ENCODE peak calls at places on chromosomes 6 and 20, in ten cellular contexts. G, M, W, L, P, Q, X, N, I and J are unnamed samples.

GRCh38 chr6:16739329-16739801 is 21.9 kb downstream of the ATXN1 start:
- DNase-seq in N (no peak), M (no peak), G (no peak), W (peak; percentile 90), I (no peak), Q (no peak), P (peak; percentile 45), L (no peak), X (no peak), J (no peak)

GRCh38 chr20:15475483-15475882 is 1097.8 kb downstream of the KIF16B start:
- DNase-seq in X (no peak), I (peak; percentile 43), W (no peak), L (peak; percentile 0), G (no peak), P (no peak), Q (no peak), M (no peak), N (no peak), J (no peak)

GRCh38 chr6:42045538-42046460 is 4.5 kb upstream of the TAF8 start:
- DNase-seq in W (peak; percentile 21), I (peak; percentile 98), L (peak; percentile 88), P (peak; percentile 98), X (peak; percentile 95), G (peak; percentile 93), N (peak; percentile 89), M (peak; percentile 89), Q (peak; percentile 95), J (peak; percentile 92)

GRCh38 chr6:148593813-148594170 is 153.0 kb upstream of the UST start:
- DNase-seq in G (peak; percentile 23), W (peak; percentile 41), N (no peak), P (no peak), Q (no peak), X (no peak), M (no peak), I (no peak), L (no peak), J (peak; percentile 19)

GRCh38 chr20:57197352-57198198 is 68.9 kb downstream of the BMP7 start:
- DNase-seq in L (no peak), M (no peak), X (no peak), G (no peak), Q (no peak), W (no peak), P (no peak), N (no peak), I (no peak), J (no peak)

GRCh38 chr6:87184762-87185250 is 29.4 kb downstream of the ZNF292 start:
- DNase-seq in X (no peak), N (no peak), Q (no peak), M (no peak), W (no peak), I (no peak), G (no peak), L (no peak), P (no peak), J (no peak)

GRCh38 chr6:125191916-125192609 is 38.5 kb downstream of the TPD52L1 start:
- DNase-seq in L (peak; percentile 88), I (peak; percentile 55), N (peak; percentile 59), Q (peak; percentile 24), G (peak; percentile 91), M (peak; percentile 93), X (peak; percentile 75), W (peak; percentile 75), P (peak; percentile 56), J (peak; percentile 88)

GRCh38 chr6:25248100-25248499 is 31.1 kb upstream of the CARMIL1 start:
- DNase-seq in Q (no peak), G (no peak), P (no peak), X (no peak), N (no peak), I (no peak), L (no peak), M (peak; percentile 87), W (peak; percentile 79), J (peak; percentile 85)

GRCh38 chr6:166244353-166245045 is 63.7 kb downstream of the PRR18 start:
- DNase-seq in M (no peak), L (no peak), W (no peak), I (no peak), X (no peak), G (no peak), N (peak; percentile 60), Q (no peak), P (no peak), J (no peak)

GRCh38 chr6:141326426-141326825 is 806.3 kb upstream of the GJE1 start:
- DNase-seq in X (peak; percentile 70), Q (no peak), I (no peak), G (peak; percentile 91), L (peak; percentile 79), N (no peak), P (no peak), W (peak; percentile 96), M (peak; percentile 100), J (peak; percentile 99)

GRCh38 chr20:409697-410559 is 1.8 kb downstream of the RBCK1 start:
- DNase-seq in N (no peak), M (no peak), W (no peak), G (no peak), I (no peak), P (no peak), L (no peak), X (no peak), Q (no peak), J (no peak)

GRCh38 chr6:109457596-109457996 is 2.0 kb upstream of the MICAL1 start:
- DNase-seq in W (peak; percentile 32), G (no peak), M (no peak), L (no peak), I (no peak), N (no peak), P (no peak), X (no peak), Q (no peak), J (no peak)

GRCh38 chr6:109455502-109456282 is at the start of gene MICAL1:
- DNase-seq in Q (peak; percentile 87), W (peak; percentile 67), M (peak; percentile 38), G (peak; percentile 60), X (no peak), I (peak; percentile 82), P (no peak), L (peak; percentile 64), N (peak; percentile 81), J (peak; percentile 58)

GRCh38 chr6:109456283-109456583 is 661 bp upstream of the MICAL1 start:
- DNase-seq in Q (no peak), N (no peak), X (no peak), M (no peak), P (no peak), G (no peak), W (no peak), I (peak; percentile 44), L (no peak), J (no peak)

GRCh38 chr6:109455161-109455501 is 441 bp downstream of the MICAL1 start:
- DNase-seq in P (no peak), N (peak; percentile 65), L (no peak), X (no peak), I (no peak), M (no peak), Q (no peak), G (no peak), W (no peak), J (no peak)

DNA sequence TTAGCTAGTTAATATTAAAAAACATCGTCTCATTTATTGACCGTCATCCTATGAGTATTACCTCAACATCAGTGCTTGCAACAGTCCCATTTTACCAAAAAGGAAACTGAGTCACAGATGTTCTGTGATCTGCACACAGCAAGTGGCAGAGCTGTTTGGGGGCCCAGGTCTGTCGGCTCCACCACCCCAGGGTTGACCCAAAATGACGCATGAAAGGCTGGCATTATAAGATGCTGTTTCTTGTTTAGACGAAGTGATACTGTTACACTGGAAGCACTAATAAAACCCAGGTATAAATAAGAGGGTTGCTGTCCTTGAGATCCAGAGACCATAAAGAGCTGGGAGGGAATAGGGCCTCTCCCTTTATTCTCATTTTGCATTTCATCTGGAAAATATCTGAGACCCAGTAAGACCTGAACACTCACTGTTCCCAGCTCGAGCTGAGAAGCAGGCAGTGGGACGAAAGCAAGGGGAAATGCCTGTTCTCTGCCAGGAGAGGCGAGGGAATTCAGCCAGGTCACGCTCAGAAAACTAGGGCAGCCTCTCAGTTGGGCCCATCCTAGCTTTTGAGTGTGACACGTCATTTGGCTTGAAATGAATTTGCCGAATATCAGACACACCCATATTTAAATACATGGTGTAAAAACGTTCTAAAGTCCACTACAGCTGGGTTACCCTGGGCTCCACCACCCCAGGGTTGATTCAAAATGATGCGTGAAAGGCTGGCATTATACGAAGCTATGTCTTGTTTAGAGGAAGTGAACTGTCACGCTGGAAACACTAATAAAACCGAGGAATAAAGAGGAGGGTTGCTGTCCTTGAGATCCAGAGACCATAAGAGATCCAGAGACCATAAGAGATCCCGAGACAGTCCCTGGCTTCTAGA is 1.4 kb upstream of the MICAL1 start:
- DNase-seq in P (no peak), I (peak; percentile 78), N (no peak), X (peak; percentile 88), W (peak; percentile 87), G (peak; percentile 73), Q (no peak), L (no peak), M (no peak), J (peak; percentile 69)
- H3K4me3 ChIP-seq in P (no peak overlapping the region), I (peak overlapping the region; percentile 68), N (no peak overlapping the region), X (peak overlapping the region; percentile 82), W (peak overlapping the region; percentile 92), G (no peak overlapping the region), Q (peak overlapping the region; percentile 75), L (peak overlapping the region; percentile 74), M (peak overlapping the region; percentile 88), J (peak overlapping the region; percentile 91)

GRCh38 chr20:36885355-36885754 is 9.4 kb downstream of the TLDC2 start:
- DNase-seq in G (no peak), M (no peak), P (no peak), Q (no peak), L (no peak), N (no peak), I (no peak), X (no peak), W (no peak), J (peak; percentile 32)
- TF ChIP-seq CTCF in G (peak; percentile 8), M (peak; percentile 7), P (no peak), Q (peak; percentile 63), L (no peak), N (no peak), I (no peak), X (no peak), W (no peak), J (peak; percentile 22)

GRCh38 chr6:152979116-152979515 is 3.7 kb downstream of the FBXO5 start:
- DNase-seq in Q (no peak), M (no peak), I (no peak), L (no peak), W (no peak), N (no peak), X (no peak), G (no peak), P (no peak), J (no peak)
- H3K4me3 ChIP-seq in Q (no peak overlapping the region), M (no peak overlapping the region), I (no peak overlapping the region), L (peak overlapping the region; percentile 95), W (no peak overlapping the region), N (no peak overlapping the region), X (no peak overlapping the region), G (no peak overlapping the region), P (no peak overlapping the region), J (no peak overlapping the region)

DNA sequence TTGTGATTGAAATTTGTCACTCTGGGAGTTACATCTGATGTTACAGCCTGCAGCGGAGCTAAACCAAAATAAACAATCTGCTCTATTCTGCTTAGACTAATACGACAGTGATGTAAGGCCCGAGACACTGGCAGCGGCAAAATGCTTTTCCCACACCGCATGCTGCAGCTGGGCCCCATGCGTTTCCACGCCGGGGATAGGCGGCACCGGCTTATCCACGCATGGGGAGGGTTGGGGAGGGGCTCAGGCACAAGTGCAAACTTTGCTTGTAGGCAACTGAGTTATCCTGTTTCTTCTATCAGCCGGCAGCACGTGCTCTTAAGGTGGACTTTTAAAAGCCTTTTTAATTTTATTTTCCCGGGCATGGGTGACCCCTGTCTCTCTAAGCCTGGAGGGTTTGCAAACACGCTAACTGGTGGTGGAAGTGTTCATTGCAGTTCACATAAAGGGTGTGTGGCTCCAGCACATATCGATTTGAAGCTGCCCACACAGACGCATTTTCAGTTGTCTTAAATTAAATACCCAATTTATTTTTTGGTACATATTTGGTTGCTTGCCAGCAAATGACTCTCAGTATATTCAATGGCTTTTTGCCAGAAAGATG is 561.7 kb upstream of the AGPAT4 start:
- DNase-seq in M (peak; percentile 10), W (no peak), N (no peak), X (peak; percentile 13), L (no peak), G (peak; percentile 3), I (no peak), P (no peak), Q (no peak), J (no peak)
- TF ChIP-seq CTCF in M (peak; percentile 54), W (peak; percentile 22), N (no peak), X (no peak), L (no peak), G (no peak), I (no peak), P (no peak), Q (no peak), J (no peak)